ENCODE peak calls at places on chromosome 19, in ten cellular contexts. P is CD4-positive, alpha-beta memory T cell; W is tibial nerve; B is fibroblast of lung; U is heart right ventricle; G is neuronal stem cell; S is psoas muscle; Z is PC-3; F is OCI-LY7; V is aorta. Q is an unnamed sample.

GRCh38 chr19:584240-585001 is 5.3 kb upstream of the HCN2 start:
- DNase-seq in P (peak; percentile 62), W (no peak), B (no peak), U (peak; percentile 71), G (peak; percentile 56), S (peak; percentile 57), Z (peak; percentile 44), F (peak; percentile 65), V (peak; percentile 83), Q (no peak)

GRCh38 chr19:45641274-45642105 is 2.3 kb upstream of the EML2 start:
- DNase-seq in P (peak; percentile 40), W (peak; percentile 72), B (peak; percentile 70), U (peak; percentile 74), G (peak; percentile 82), S (peak; percentile 75), Z (peak; percentile 95), F (peak; percentile 97), V (peak; percentile 88), Q (peak; percentile 76)

GRCh38 chr19:56956503-56957226 is 116.1 kb upstream of the PEG3 start:
- DNase-seq in P (no peak), W (no peak), B (no peak), U (no peak), G (no peak), S (no peak), Z (no peak), F (no peak), V (no peak), Q (no peak)

GRCh38 chr19:55620951-55621672 is 3.3 kb downstream of the ZNF784 start:
- DNase-seq in P (no peak), W (no peak), B (no peak), U (no peak), G (no peak), S (no peak), Z (no peak), F (no peak), V (no peak), Q (no peak)

GRCh38 chr19:54465367-54466109 is 2.0 kb upstream of the LENG9 start:
- DNase-seq in P (no peak), W (no peak), B (no peak), U (no peak), G (no peak), S (peak; percentile 19), Z (no peak), F (no peak), V (peak; percentile 80), Q (no peak)

GRCh38 chr19:6141217-6141616 is 5.8 kb downstream of the ACSBG2 start:
- DNase-seq in P (no peak), W (no peak), B (no peak), U (no peak), G (no peak), S (no peak), Z (no peak), F (no peak), V (no peak), Q (no peak)

GRCh38 chr19:53131085-53131484 is 1.6 kb downstream of the ZNF415 start:
- DNase-seq in P (no peak), W (no peak), B (peak; percentile 6), U (no peak), G (no peak), S (no peak), Z (no peak), F (no peak), V (no peak), Q (no peak)

GRCh38 chr19:46404039-46404883 is 9.1 kb downstream of the CCDC8 start:
- DNase-seq in P (no peak), W (peak; percentile 47), B (peak; percentile 56), U (peak; percentile 48), G (no peak), S (peak; percentile 53), Z (peak; percentile 37), F (peak; percentile 40), V (peak; percentile 85), Q (no peak)

GRCh38 chr19:44866672-44867071 is 20.6 kb downstream of the NECTIN2 start:
- DNase-seq in P (no peak), W (no peak), B (no peak), U (no peak), G (no peak), S (no peak), Z (no peak), F (no peak), V (no peak), Q (no peak)

GRCh38 chr19:56403261-56403660 is 871 bp upstream of the ZNF583 start:
- DNase-seq in P (no peak), W (no peak), B (peak; percentile 40), U (no peak), G (no peak), S (no peak), Z (no peak), F (no peak), V (no peak), Q (no peak)

GRCh38 chr19:5823579-5824281 is 15.8 kb downstream of the FUT6 start:
- DNase-seq in P (no peak), W (no peak), B (no peak), U (no peak), G (no peak), S (no peak), Z (peak; percentile 65), F (no peak), V (no peak), Q (no peak)

GRCh38 chr19:1653300-1653628 is 849 bp upstream of the TCF3 start:
- DNase-seq in P (no peak), W (no peak), B (no peak), U (no peak), G (no peak), S (no peak), Z (no peak), F (no peak), V (no peak), Q (no peak)

GRCh38 chr19:45798995-45799517 is 6.4 kb upstream of the DMWD start:
- DNase-seq in P (peak; percentile 59), W (peak; percentile 65), B (peak; percentile 80), U (peak; percentile 64), G (no peak), S (peak; percentile 57), Z (peak; percentile 65), F (peak; percentile 70), V (peak; percentile 80), Q (no peak)

GRCh38 chr19:47676811-47677210 is 36.4 kb upstream of the EHD2 start:
- DNase-seq in P (no peak), W (no peak), B (no peak), U (no peak), G (no peak), S (no peak), Z (no peak), F (no peak), V (no peak), Q (no peak)

GRCh38 chr19:9597027-9597426 is 12.7 kb upstream of the ZNF121 start:
- DNase-seq in P (no peak), W (no peak), B (peak; percentile 92), U (no peak), G (no peak), S (no peak), Z (peak; percentile 99), F (no peak), V (no peak), Q (peak; percentile 85)

GRCh38 chr19:10113592-10113963 is 2.1 kb downstream of the P2RY11 start:
- DNase-seq in P (no peak), W (no peak), B (no peak), U (no peak), G (no peak), S (no peak), Z (peak; percentile 15), F (no peak), V (peak; percentile 73), Q (no peak)

GRCh38 chr19:1412995-1413889 is 5.9 kb downstream of the DAZAP1 start:
- DNase-seq in P (no peak), W (no peak), B (no peak), U (no peak), G (no peak), S (no peak), Z (no peak), F (no peak), V (no peak), Q (no peak)

DNA sequence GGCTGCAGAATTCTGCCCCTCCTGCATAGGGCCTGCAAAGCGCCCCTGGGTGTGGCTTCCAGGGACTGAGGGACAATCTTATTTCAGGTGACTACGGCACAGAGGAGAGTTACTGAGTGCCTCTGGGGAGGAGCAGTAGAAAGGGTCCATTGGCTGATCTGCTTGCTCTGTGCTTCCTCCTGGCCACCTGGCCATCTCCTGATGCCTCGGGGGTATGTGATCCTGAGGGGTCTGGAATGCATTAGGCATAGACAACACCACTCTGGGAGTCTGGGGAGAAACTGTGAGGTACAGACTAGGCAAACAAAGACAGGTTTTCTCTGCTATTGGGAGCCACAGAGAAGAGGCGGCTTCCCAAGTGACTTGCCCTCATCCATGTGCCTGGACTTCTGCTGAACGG is 2.8 kb downstream of the KCTD15 start:
- DNase-seq in P (no peak), W (no peak), B (no peak), U (no peak), G (no peak), S (no peak), Z (no peak), F (no peak), V (no peak), Q (no peak)
- H3K27ac ChIP-seq in P (no peak overlapping the region), W (peak overlapping the region; percentile 97), B (no peak overlapping the region), U (no peak overlapping the region), G (no peak overlapping the region), S (no peak overlapping the region), Z (no peak overlapping the region), F (no peak overlapping the region), V (no peak overlapping the region), Q (no peak overlapping the region)

DNA sequence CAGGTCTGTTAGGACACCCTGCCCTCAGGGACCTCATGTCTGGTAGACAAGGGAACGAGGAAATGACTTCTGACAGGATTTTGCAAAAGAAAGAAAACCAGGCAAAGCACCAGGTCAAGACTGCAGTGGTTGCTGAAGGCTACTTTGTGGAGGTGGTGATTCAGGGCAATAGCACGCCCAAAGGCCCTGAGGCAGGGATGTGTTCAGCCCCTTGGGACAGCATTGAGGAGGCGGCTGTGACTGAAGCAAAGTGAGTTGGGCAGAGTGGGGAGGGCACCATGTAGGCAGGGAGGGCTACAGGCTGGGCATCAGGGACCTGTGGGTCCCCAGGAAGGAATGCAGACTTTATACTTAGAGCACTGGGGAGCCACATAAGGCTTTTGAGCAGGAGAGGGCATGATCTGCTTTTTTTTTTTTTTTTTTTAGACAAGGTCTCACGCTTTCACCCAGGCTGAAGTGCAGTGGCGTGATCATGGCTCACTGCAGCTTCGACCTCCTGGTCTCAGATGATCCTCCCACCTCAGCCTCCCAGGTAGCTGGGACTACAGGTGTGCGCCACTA is 10.8 kb upstream of the HOMER3 start:
- DNase-seq in P (no peak), W (no peak), B (no peak), U (no peak), G (no peak), S (no peak), Z (peak; percentile 88), F (no peak), V (no peak), Q (peak; percentile 95)
- H3K27ac ChIP-seq in P (no peak overlapping the region), W (no peak overlapping the region), B (no peak overlapping the region), U (no peak overlapping the region), G (no peak overlapping the region), S (no peak overlapping the region), Z (no peak overlapping the region), F (no peak overlapping the region), V (no peak overlapping the region), Q (peak overlapping the region; percentile 90)

GRCh38 chr19:14545716-14546082 is 16.3 kb downstream of the TECR start:
- DNase-seq in P (no peak), W (no peak), B (no peak), U (no peak), G (no peak), S (no peak), Z (no peak), F (no peak), V (no peak), Q (no peak)
- H3K27ac ChIP-seq in P (no peak overlapping the region), W (no peak overlapping the region), B (no peak overlapping the region), U (no peak overlapping the region), G (no peak overlapping the region), S (peak overlapping the region; percentile 96), Z (no peak overlapping the region), F (no peak overlapping the region), V (no peak overlapping the region), Q (peak overlapping the region; percentile 11)

GRCh38 chr19:43781630-43782310 is 997 bp upstream of the KCNN4 start:
- DNase-seq in P (no peak), W (no peak), B (no peak), U (no peak), G (no peak), S (no peak), Z (peak; percentile 32), F (peak; percentile 27), V (peak; percentile 8), Q (no peak)
- H3K27ac ChIP-seq in P (peak overlapping the region; percentile 67), W (no peak overlapping the region), B (no peak overlapping the region), U (no peak overlapping the region), G (no peak overlapping the region), S (no peak overlapping the region), Z (peak overlapping the region; percentile 88), F (peak overlapping the region; percentile 91), V (no peak overlapping the region), Q (peak overlapping the region; percentile 63)

Q was measured in epithelial cell of prostate.